ENCODE peak calls at places on chromosome 13, in six cellular contexts. M is endodermal cell; V is CD8-positive, alpha-beta T cell; D is upper lobe of left lung; H is lung; T is PC-3. Z is an unnamed sample.

GRCh38 chr13:98447881-98448641 is 128.8 kb downstream of the STK24 start:
- DNase-seq in M (peak; percentile 92), V (no peak), D (no peak), H (no peak), T (peak; percentile 13), Z (no peak)

GRCh38 chr13:112346173-112346898 is 29.8 kb upstream of the SPACA7 start:
- DNase-seq in M (peak; percentile 80), V (no peak), D (peak; percentile 40), H (no peak), T (no peak), Z (no peak)

GRCh38 chr13:111131610-111132009 is 16.5 kb downstream of the ARHGEF7 start:
- DNase-seq in M (peak; percentile 29), V (no peak), D (no peak), H (no peak), T (no peak), Z (no peak)

GRCh38 chr13:21638319-21639282 is 32.3 kb upstream of the FGF9 start:
- DNase-seq in M (peak; percentile 64), V (no peak), D (no peak), H (no peak), T (peak; percentile 64), Z (peak; percentile 74)

GRCh38 chr13:110233682-110234280 is 73.2 kb downstream of the COL4A1 start:
- DNase-seq in M (peak; percentile 15), V (no peak), D (no peak), H (no peak), T (no peak), Z (no peak)

GRCh38 chr13:23488442-23488841 is 54.9 kb upstream of the SACS start:
- DNase-seq in M (no peak), V (peak; percentile 17), D (no peak), H (no peak), T (peak; percentile 91), Z (no peak)

GRCh38 chr13:38898481-38898880 is 92.2 kb downstream of the STOML3 start:
- DNase-seq in M (no peak), V (no peak), D (no peak), H (no peak), T (no peak), Z (no peak)

GRCh38 chr13:112664501-112665203 is 25.2 kb upstream of the ATP11A start:
- DNase-seq in M (peak; percentile 32), V (no peak), D (no peak), H (no peak), T (no peak), Z (no peak)

GRCh38 chr13:73168226-73168992 is 109.6 kb downstream of the KLF5 start:
- DNase-seq in M (no peak), V (no peak), D (no peak), H (no peak), T (peak; percentile 51), Z (no peak)

GRCh38 chr13:24865158-24865557 is 101.2 kb downstream of the RNF17 start:
- DNase-seq in M (no peak), V (no peak), D (no peak), H (no peak), T (peak; percentile 15), Z (no peak)

GRCh38 chr13:37453246-37453645 is 145.3 kb downstream of the POSTN start:
- DNase-seq in M (no peak), V (no peak), D (no peak), H (no peak), T (no peak), Z (no peak)

GRCh38 chr13:64791373-64791772 is 2438.8 kb downstream of the PCDH9 start:
- DNase-seq in M (no peak), V (no peak), D (no peak), H (no peak), T (no peak), Z (no peak)

GRCh38 chr13:34748078-34748477 is 194.0 kb upstream of the NBEA start:
- DNase-seq in M (no peak), V (no peak), D (no peak), H (peak; percentile 39), T (no peak), Z (peak; percentile 37)

GRCh38 chr13:113343692-113343968 is 20.3 kb downstream of the GRTP1 start:
- DNase-seq in M (no peak), V (no peak), D (peak; percentile 40), H (no peak), T (no peak), Z (no peak)

GRCh38 chr13:75486654-75487053 is 4.7 kb upstream of the TBC1D4 start:
- DNase-seq in M (no peak), V (no peak), D (no peak), H (no peak), T (no peak), Z (no peak)

GRCh38 chr13:112953591-112954487 is 15.2 kb upstream of the MCF2L start:
- DNase-seq in M (peak; percentile 48), V (no peak), D (no peak), H (no peak), T (no peak), Z (no peak)

GRCh38 chr13:112859817-112860190 is 109.2 kb upstream of the MCF2L start:
- DNase-seq in M (peak; percentile 40), V (no peak), D (no peak), H (no peak), T (peak; percentile 27), Z (no peak)

GRCh38 chr13:46182491-46182877 is 507 bp upstream of the LCP1 start:
- DNase-seq in M (no peak), V (no peak), D (no peak), H (no peak), T (peak; percentile 40), Z (no peak)

GRCh38 chr13:110319774-110320509 is 12.9 kb downstream of the COL4A2 start:
- DNase-seq in M (peak; percentile 55), V (no peak), D (peak; percentile 77), H (no peak), T (peak; percentile 81), Z (no peak)

GRCh38 chr13:30030141-30030750 is 179.8 kb upstream of the UBL3 start:
- DNase-seq in M (no peak), V (no peak), D (no peak), H (no peak), T (no peak), Z (no peak)

GRCh38 chr13:49996166-49996915 is 501 bp upstream of the TRIM13 start:
- DNase-seq in M (peak; percentile 95), V (peak; percentile 79), D (peak; percentile 98), H (peak; percentile 93), T (peak; percentile 82), Z (peak; percentile 96)

GRCh38 chr13:113900646-113901045 is 36.8 kb upstream of the GAS6 start:
- DNase-seq in M (no peak), V (no peak), D (no peak), H (peak; percentile 14), T (no peak), Z (no peak)

GRCh38 chr13:101231751-101232428 is 184.4 kb downstream of the NALCN start:
- DNase-seq in M (no peak), V (no peak), D (no peak), H (no peak), T (no peak), Z (no peak)

GRCh38 chr13:62371737-62372136 is 956.1 kb upstream of the PCDH20 start:
- DNase-seq in M (no peak), V (no peak), D (no peak), H (no peak), T (no peak), Z (no peak)

GRCh38 chr13:24083141-24083540 is 77.4 kb upstream of the SPATA13 start:
- DNase-seq in M (peak; percentile 52), V (no peak), D (no peak), H (no peak), T (no peak), Z (no peak)

GRCh38 chr13:110886475-110887241 is 28.2 kb downstream of the ANKRD10 start:
- DNase-seq in M (peak; percentile 58), V (no peak), D (no peak), H (no peak), T (no peak), Z (no peak)

GRCh38 chr13:32897296-32897695 is 118.9 kb upstream of the KL start:
- DNase-seq in M (no peak), V (no peak), D (no peak), H (no peak), T (no peak), Z (no peak)

GRCh38 chr13:34502011-34502410 is 440.1 kb upstream of the NBEA start:
- DNase-seq in M (no peak), V (no peak), D (no peak), H (no peak), T (no peak), Z (no peak)

GRCh38 chr13:83221813-83222241 is 660.4 kb downstream of the SLITRK1 start:
- DNase-seq in M (no peak), V (no peak), D (no peak), H (no peak), T (peak; percentile 93), Z (no peak)

DNA sequence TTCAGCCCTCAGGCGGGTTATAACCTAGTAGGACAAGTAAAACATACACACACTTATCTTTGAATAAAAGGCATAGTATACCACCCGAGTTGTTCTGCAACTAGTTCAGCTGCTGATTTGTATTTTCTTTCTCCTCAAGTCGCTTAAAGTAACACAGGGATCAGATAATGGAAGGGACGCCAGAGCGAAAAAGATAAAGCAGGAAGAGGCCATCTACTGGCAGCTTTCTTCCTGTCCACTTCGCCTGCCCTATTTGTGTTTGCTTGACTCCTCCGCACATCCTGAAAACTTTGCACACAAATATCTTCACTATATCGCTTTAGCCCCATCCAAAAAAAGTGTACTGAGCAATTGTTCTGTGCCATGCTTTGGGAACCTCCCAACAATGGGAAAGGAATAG is 238.0 kb upstream of the SOX21 start:
- DNase-seq in M (peak; percentile 72), V (no peak), D (no peak), H (no peak), T (no peak), Z (no peak)
- TF ChIP-seq CTCF in M (peak; percentile 77), V (no peak), D (no peak), H (no peak), T (peak; percentile 33), Z (no peak)

GRCh38 chr13:106311004-106311403 is 224.5 kb downstream of the EFNB2 start:
- DNase-seq in M (no peak), V (no peak), D (no peak), H (no peak), T (no peak), Z (no peak)
- H3K4me3 ChIP-seq in M (no peak overlapping the region), V (no peak overlapping the region), D (no peak overlapping the region), H (no peak overlapping the region), T (no peak overlapping the region), Z (no peak overlapping the region)

DNA sequence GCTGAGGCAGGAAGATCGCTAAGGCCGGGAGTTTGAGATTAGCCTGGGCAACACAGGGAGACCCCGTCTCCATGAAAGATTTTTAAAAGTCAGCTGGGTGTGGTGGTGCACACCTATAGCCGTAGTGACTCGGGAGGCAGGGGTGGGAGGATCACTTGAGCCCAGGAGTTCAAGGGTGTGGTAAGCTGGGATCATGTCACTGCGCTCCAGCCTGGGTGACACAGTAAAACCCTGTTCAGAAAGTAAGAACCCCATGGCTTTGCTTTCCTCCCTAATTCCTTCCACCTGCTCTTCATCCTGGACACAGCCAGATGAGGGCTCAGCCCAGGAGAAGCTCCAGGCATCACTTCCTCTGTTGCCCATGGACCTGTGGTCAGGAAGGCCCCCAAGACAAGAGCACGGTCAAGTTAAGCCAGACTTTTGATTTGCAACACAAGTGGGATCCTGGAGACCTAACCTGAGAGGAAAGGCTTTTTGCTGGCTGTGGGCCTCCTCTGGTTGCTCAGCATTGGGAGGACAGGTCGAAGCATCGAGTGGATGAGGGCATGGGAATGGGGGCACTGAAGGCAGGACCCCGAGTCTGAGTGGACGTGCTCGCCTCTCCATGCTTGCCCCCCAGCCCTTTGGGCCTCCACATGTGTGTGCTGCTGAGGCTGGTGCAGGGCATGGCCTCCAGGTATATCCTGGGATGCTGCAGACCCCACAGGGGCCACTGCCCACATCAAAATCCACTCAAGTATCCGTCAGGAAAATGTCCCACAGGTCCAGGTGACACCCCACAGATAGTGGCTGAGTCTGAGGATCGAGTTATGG is 25.4 kb downstream of the TUBA3C start:
- DNase-seq in M (no peak), V (no peak), D (peak; percentile 34), H (no peak), T (no peak), Z (no peak)
- H3K9me3 ChIP-seq in M (peaks cover 51% of the 10 kb centered on the region), V (no peaks in the 10 kb centered on the region), D (no peaks in the 10 kb centered on the region), H (no peaks in the 10 kb centered on the region), T (peaks cover 8% of the 10 kb centered on the region), Z (peaks cover 79% of the 10 kb centered on the region)

GRCh38 chr13:109196896-109197295 is 567.5 kb downstream of the MYO16 start:
- DNase-seq in M (peak; percentile 79), V (no peak), D (no peak), H (no peak), T (no peak), Z (no peak)
- TF ChIP-seq CTCF in M (peak; percentile 73), V (no peak), D (no peak), H (no peak), T (no peak), Z (no peak)